ENCODE peak calls at places on chromosomes 5 and 9, in seven cellular contexts. One of them, this sample, is unnamed.
A peak's percentile ranks its signal among the peaks of the same experiment; 100 is the strongest.

GRCh38 chr9:95494416-95495371 is 22.1 kb downstream of the PTCH1 start:
- DNase-seq in cerebellar cortex: no peak
- DNase-seq in fibroblast of lung: peak; percentile 72
- DNase-seq in posterior cingulate gyrus: peak; percentile 94
- DNase-seq in activated naive CD4-positive, alpha-beta T cell treated with anti-CD3 and anti-CD28 coated beads, Interleukin-2, amount 50 U/mL, for 72 hours: peak; percentile 76
- DNase-seq in DMS153: peak; percentile 86
- DNase-seq in hepatic stellate cell: no peak
- DNase-seq in this sample: peak; percentile 36

GRCh38 chr9:38677660-38678303 is 42.2 kb downstream of the FAM240B start:
- DNase-seq in cerebellar cortex: no peak
- DNase-seq in fibroblast of lung: no peak
- DNase-seq in posterior cingulate gyrus: no peak
- DNase-seq in activated naive CD4-positive, alpha-beta T cell treated with anti-CD3 and anti-CD28 coated beads, Interleukin-2, amount 50 U/mL, for 72 hours: no peak
- DNase-seq in DMS153: no peak
- DNase-seq in hepatic stellate cell: no peak
- DNase-seq in this sample: no peak

GRCh38 chr5:108122701-108123100 is 259.2 kb downstream of the FBXL17 start:
- DNase-seq in cerebellar cortex: no peak
- DNase-seq in fibroblast of lung: no peak
- DNase-seq in posterior cingulate gyrus: no peak
- DNase-seq in activated naive CD4-positive, alpha-beta T cell treated with anti-CD3 and anti-CD28 coated beads, Interleukin-2, amount 50 U/mL, for 72 hours: no peak
- DNase-seq in DMS153: no peak
- DNase-seq in hepatic stellate cell: no peak
- DNase-seq in this sample: no peak

GRCh38 chr5:64074533-64074932 is 91.1 kb upstream of the RNF180 start:
- DNase-seq in cerebellar cortex: peak; percentile 19
- DNase-seq in fibroblast of lung: peak; percentile 18
- DNase-seq in posterior cingulate gyrus: no peak
- DNase-seq in activated naive CD4-positive, alpha-beta T cell treated with anti-CD3 and anti-CD28 coated beads, Interleukin-2, amount 50 U/mL, for 72 hours: peak; percentile 4
- DNase-seq in DMS153: peak; percentile 1
- DNase-seq in hepatic stellate cell: peak; percentile 12
- DNase-seq in this sample: no peak

GRCh38 chr9:129280236-129281231 is 102.5 kb upstream of the IER5L start:
- DNase-seq in cerebellar cortex: peak; percentile 61
- DNase-seq in fibroblast of lung: no peak
- DNase-seq in posterior cingulate gyrus: peak; percentile 89
- DNase-seq in activated naive CD4-positive, alpha-beta T cell treated with anti-CD3 and anti-CD28 coated beads, Interleukin-2, amount 50 U/mL, for 72 hours: no peak
- DNase-seq in DMS153: no peak
- DNase-seq in hepatic stellate cell: no peak
- DNase-seq in this sample: no peak

GRCh38 chr9:70120834-70121510 is 77.3 kb downstream of the MAMDC2 start:
- DNase-seq in cerebellar cortex: no peak
- DNase-seq in fibroblast of lung: peak; percentile 99
- DNase-seq in posterior cingulate gyrus: peak; percentile 87
- DNase-seq in activated naive CD4-positive, alpha-beta T cell treated with anti-CD3 and anti-CD28 coated beads, Interleukin-2, amount 50 U/mL, for 72 hours: no peak
- DNase-seq in DMS153: no peak
- DNase-seq in hepatic stellate cell: peak; percentile 63
- DNase-seq in this sample: no peak

GRCh38 chr9:125241000-125241862 is at the start of gene HSPA5:
- DNase-seq in cerebellar cortex: peak; percentile 100
- DNase-seq in fibroblast of lung: peak; percentile 100
- DNase-seq in posterior cingulate gyrus: peak; percentile 100
- DNase-seq in activated naive CD4-positive, alpha-beta T cell treated with anti-CD3 and anti-CD28 coated beads, Interleukin-2, amount 50 U/mL, for 72 hours: peak; percentile 97
- DNase-seq in DMS153: peak; percentile 99
- DNase-seq in hepatic stellate cell: peak; percentile 98
- DNase-seq in this sample: peak; percentile 98

GRCh38 chr5:93585753-93586385 is 2.8 kb downstream of the NR2F1 start:
- DNase-seq in cerebellar cortex: peak; percentile 70
- DNase-seq in fibroblast of lung: peak; percentile 62
- DNase-seq in posterior cingulate gyrus: peak; percentile 78
- DNase-seq in activated naive CD4-positive, alpha-beta T cell treated with anti-CD3 and anti-CD28 coated beads, Interleukin-2, amount 50 U/mL, for 72 hours: no peak
- DNase-seq in DMS153: no peak
- DNase-seq in hepatic stellate cell: no peak
- DNase-seq in this sample: no peak

GRCh38 chr9:9133526-9133925 is 1333.9 kb upstream of the DMAC1 start:
- DNase-seq in cerebellar cortex: no peak
- DNase-seq in fibroblast of lung: no peak
- DNase-seq in posterior cingulate gyrus: no peak
- DNase-seq in activated naive CD4-positive, alpha-beta T cell treated with anti-CD3 and anti-CD28 coated beads, Interleukin-2, amount 50 U/mL, for 72 hours: no peak
- DNase-seq in DMS153: no peak
- DNase-seq in hepatic stellate cell: no peak
- DNase-seq in this sample: no peak

GRCh38 chr9:13863112-13863511 is 450.8 kb downstream of the NFIB start:
- DNase-seq in cerebellar cortex: peak; percentile 3
- DNase-seq in fibroblast of lung: peak; percentile 54
- DNase-seq in posterior cingulate gyrus: peak; percentile 86
- DNase-seq in activated naive CD4-positive, alpha-beta T cell treated with anti-CD3 and anti-CD28 coated beads, Interleukin-2, amount 50 U/mL, for 72 hours: no peak
- DNase-seq in DMS153: no peak
- DNase-seq in hepatic stellate cell: no peak
- DNase-seq in this sample: no peak

GRCh38 chr9:92292338-92293074 is 991 bp downstream of the IARS1 start:
- DNase-seq in cerebellar cortex: no peak
- DNase-seq in fibroblast of lung: peak; percentile 25
- DNase-seq in posterior cingulate gyrus: no peak
- DNase-seq in activated naive CD4-positive, alpha-beta T cell treated with anti-CD3 and anti-CD28 coated beads, Interleukin-2, amount 50 U/mL, for 72 hours: no peak
- DNase-seq in DMS153: no peak
- DNase-seq in hepatic stellate cell: peak; percentile 2
- DNase-seq in this sample: no peak

GRCh38 chr9:20319641-20320337 is 302.5 kb downstream of the MLLT3 start:
- DNase-seq in cerebellar cortex: no peak
- DNase-seq in fibroblast of lung: peak; percentile 96
- DNase-seq in posterior cingulate gyrus: no peak
- DNase-seq in activated naive CD4-positive, alpha-beta T cell treated with anti-CD3 and anti-CD28 coated beads, Interleukin-2, amount 50 U/mL, for 72 hours: peak; percentile 33
- DNase-seq in DMS153: peak; percentile 78
- DNase-seq in hepatic stellate cell: no peak
- DNase-seq in this sample: peak; percentile 24

GRCh38 chr5:139787568-139788293 is 7.9 kb upstream of the PSD2 start:
- DNase-seq in cerebellar cortex: peak; percentile 87
- DNase-seq in fibroblast of lung: peak; percentile 47
- DNase-seq in posterior cingulate gyrus: peak; percentile 99
- DNase-seq in activated naive CD4-positive, alpha-beta T cell treated with anti-CD3 and anti-CD28 coated beads, Interleukin-2, amount 50 U/mL, for 72 hours: peak; percentile 93
- DNase-seq in DMS153: peak; percentile 4
- DNase-seq in hepatic stellate cell: peak; percentile 95
- DNase-seq in this sample: peak; percentile 52

GRCh38 chr5:60779431-60779830 is 64.6 kb downstream of the ELOVL7 start:
- DNase-seq in cerebellar cortex: no peak
- DNase-seq in fibroblast of lung: peak; percentile 25
- DNase-seq in posterior cingulate gyrus: no peak
- DNase-seq in activated naive CD4-positive, alpha-beta T cell treated with anti-CD3 and anti-CD28 coated beads, Interleukin-2, amount 50 U/mL, for 72 hours: no peak
- DNase-seq in DMS153: no peak
- DNase-seq in hepatic stellate cell: no peak
- DNase-seq in this sample: no peak

GRCh38 chr5:96601811-96602244 is 60.3 kb upstream of the CAST start:
- DNase-seq in cerebellar cortex: peak; percentile 73
- DNase-seq in fibroblast of lung: peak; percentile 49
- DNase-seq in posterior cingulate gyrus: no peak
- DNase-seq in activated naive CD4-positive, alpha-beta T cell treated with anti-CD3 and anti-CD28 coated beads, Interleukin-2, amount 50 U/mL, for 72 hours: peak; percentile 71
- DNase-seq in DMS153: peak; percentile 23
- DNase-seq in hepatic stellate cell: peak; percentile 56
- DNase-seq in this sample: no peak

GRCh38 chr9:115444941-115445340 is 327.0 kb upstream of the TNC start:
- DNase-seq in cerebellar cortex: no peak
- DNase-seq in fibroblast of lung: peak; percentile 6
- DNase-seq in posterior cingulate gyrus: no peak
- DNase-seq in activated naive CD4-positive, alpha-beta T cell treated with anti-CD3 and anti-CD28 coated beads, Interleukin-2, amount 50 U/mL, for 72 hours: no peak
- DNase-seq in DMS153: no peak
- DNase-seq in hepatic stellate cell: no peak
- DNase-seq in this sample: no peak

GRCh38 chr9:128192601-128193371 is 1.4 kb upstream of the CIZ1 start:
- DNase-seq in cerebellar cortex: peak; percentile 89
- DNase-seq in fibroblast of lung: peak; percentile 84
- DNase-seq in posterior cingulate gyrus: peak; percentile 94
- DNase-seq in activated naive CD4-positive, alpha-beta T cell treated with anti-CD3 and anti-CD28 coated beads, Interleukin-2, amount 50 U/mL, for 72 hours: peak; percentile 80
- DNase-seq in DMS153: peak; percentile 90
- DNase-seq in hepatic stellate cell: peak; percentile 64
- DNase-seq in this sample: no peak

GRCh38 chr9:137250329-137251193 is 525 bp upstream of the STPG3 start:
- DNase-seq in cerebellar cortex: no peak
- DNase-seq in fibroblast of lung: no peak
- DNase-seq in posterior cingulate gyrus: no peak
- DNase-seq in activated naive CD4-positive, alpha-beta T cell treated with anti-CD3 and anti-CD28 coated beads, Interleukin-2, amount 50 U/mL, for 72 hours: no peak
- DNase-seq in DMS153: no peak
- DNase-seq in hepatic stellate cell: no peak
- DNase-seq in this sample: no peak

GRCh38 chr9:119157196-119157595 is 212.0 kb downstream of the BRINP1 start:
- DNase-seq in cerebellar cortex: no peak
- DNase-seq in fibroblast of lung: peak; percentile 57
- DNase-seq in posterior cingulate gyrus: no peak
- DNase-seq in activated naive CD4-positive, alpha-beta T cell treated with anti-CD3 and anti-CD28 coated beads, Interleukin-2, amount 50 U/mL, for 72 hours: no peak
- DNase-seq in DMS153: no peak
- DNase-seq in hepatic stellate cell: no peak
- DNase-seq in this sample: no peak

GRCh38 chr5:143349127-143349526 is 54.4 kb downstream of the NR3C1 start:
- DNase-seq in cerebellar cortex: no peak
- DNase-seq in fibroblast of lung: peak; percentile 22
- DNase-seq in posterior cingulate gyrus: no peak
- DNase-seq in activated naive CD4-positive, alpha-beta T cell treated with anti-CD3 and anti-CD28 coated beads, Interleukin-2, amount 50 U/mL, for 72 hours: no peak
- DNase-seq in DMS153: no peak
- DNase-seq in hepatic stellate cell: no peak
- DNase-seq in this sample: no peak

GRCh38 chr5:177369050-177369912 is 11.6 kb downstream of the RGS14 start:
- DNase-seq in cerebellar cortex: peak; percentile 59
- DNase-seq in fibroblast of lung: no peak
- DNase-seq in posterior cingulate gyrus: peak; percentile 86
- DNase-seq in activated naive CD4-positive, alpha-beta T cell treated with anti-CD3 and anti-CD28 coated beads, Interleukin-2, amount 50 U/mL, for 72 hours: no peak
- DNase-seq in DMS153: no peak
- DNase-seq in hepatic stellate cell: peak; percentile 78
- DNase-seq in this sample: no peak

GRCh38 chr9:131111854-131112311 is 13.5 kb upstream of the NUP214 start:
- DNase-seq in cerebellar cortex: no peak
- DNase-seq in fibroblast of lung: no peak
- DNase-seq in posterior cingulate gyrus: peak; percentile 99
- DNase-seq in activated naive CD4-positive, alpha-beta T cell treated with anti-CD3 and anti-CD28 coated beads, Interleukin-2, amount 50 U/mL, for 72 hours: no peak
- DNase-seq in DMS153: no peak
- DNase-seq in hepatic stellate cell: no peak
- DNase-seq in this sample: no peak

GRCh38 chr5:91641730-91642350 is 258.7 kb upstream of the ARRDC3 start:
- DNase-seq in cerebellar cortex: peak; percentile 51
- DNase-seq in fibroblast of lung: peak; percentile 36
- DNase-seq in posterior cingulate gyrus: no peak
- DNase-seq in activated naive CD4-positive, alpha-beta T cell treated with anti-CD3 and anti-CD28 coated beads, Interleukin-2, amount 50 U/mL, for 72 hours: no peak
- DNase-seq in DMS153: no peak
- DNase-seq in hepatic stellate cell: no peak
- DNase-seq in this sample: no peak

GRCh38 chr9:89928106-89928505 is 323.3 kb downstream of the GADD45G start:
- DNase-seq in cerebellar cortex: no peak
- DNase-seq in fibroblast of lung: no peak
- DNase-seq in posterior cingulate gyrus: peak; percentile 36
- DNase-seq in activated naive CD4-positive, alpha-beta T cell treated with anti-CD3 and anti-CD28 coated beads, Interleukin-2, amount 50 U/mL, for 72 hours: no peak
- DNase-seq in DMS153: no peak
- DNase-seq in hepatic stellate cell: no peak
- DNase-seq in this sample: no peak

GRCh38 chr5:180119031-180119885 is 47.7 kb upstream of the RNF130 start:
- DNase-seq in cerebellar cortex: no peak
- DNase-seq in fibroblast of lung: no peak
- DNase-seq in posterior cingulate gyrus: peak; percentile 71
- DNase-seq in activated naive CD4-positive, alpha-beta T cell treated with anti-CD3 and anti-CD28 coated beads, Interleukin-2, amount 50 U/mL, for 72 hours: no peak
- DNase-seq in DMS153: no peak
- DNase-seq in hepatic stellate cell: no peak
- DNase-seq in this sample: no peak

GRCh38 chr5:168881427-168882149 is 302.4 kb upstream of the PANK3 start:
- DNase-seq in cerebellar cortex: no peak
- DNase-seq in fibroblast of lung: no peak
- DNase-seq in posterior cingulate gyrus: no peak
- DNase-seq in activated naive CD4-positive, alpha-beta T cell treated with anti-CD3 and anti-CD28 coated beads, Interleukin-2, amount 50 U/mL, for 72 hours: no peak
- DNase-seq in DMS153: no peak
- DNase-seq in hepatic stellate cell: no peak
- DNase-seq in this sample: no peak

GRCh38 chr5:141421489-141421855 is 621 bp downstream of the PCDHGA11 start:
- DNase-seq in cerebellar cortex: no peak
- DNase-seq in fibroblast of lung: no peak
- DNase-seq in posterior cingulate gyrus: no peak
- DNase-seq in activated naive CD4-positive, alpha-beta T cell treated with anti-CD3 and anti-CD28 coated beads, Interleukin-2, amount 50 U/mL, for 72 hours: no peak
- DNase-seq in DMS153: no peak
- DNase-seq in hepatic stellate cell: no peak
- DNase-seq in this sample: no peak

GRCh38 chr5:163653526-163653925 is 148.1 kb downstream of the MAT2B start:
- DNase-seq in cerebellar cortex: no peak
- DNase-seq in fibroblast of lung: no peak
- DNase-seq in posterior cingulate gyrus: no peak
- DNase-seq in activated naive CD4-positive, alpha-beta T cell treated with anti-CD3 and anti-CD28 coated beads, Interleukin-2, amount 50 U/mL, for 72 hours: no peak
- DNase-seq in DMS153: no peak
- DNase-seq in hepatic stellate cell: no peak
- DNase-seq in this sample: no peak

GRCh38 chr5:10352404-10353240 is 873 bp upstream of the MARCHF6 start:
- DNase-seq in cerebellar cortex: no peak
- DNase-seq in fibroblast of lung: peak; percentile 73
- DNase-seq in posterior cingulate gyrus: no peak
- DNase-seq in activated naive CD4-positive, alpha-beta T cell treated with anti-CD3 and anti-CD28 coated beads, Interleukin-2, amount 50 U/mL, for 72 hours: no peak
- DNase-seq in DMS153: no peak
- DNase-seq in hepatic stellate cell: no peak
- DNase-seq in this sample: no peak

GRCh38 chr5:126138475-126139005 is 284.7 kb upstream of the GRAMD2B start:
- DNase-seq in cerebellar cortex: peak; percentile 22
- DNase-seq in fibroblast of lung: peak; percentile 74
- DNase-seq in posterior cingulate gyrus: no peak
- DNase-seq in activated naive CD4-positive, alpha-beta T cell treated with anti-CD3 and anti-CD28 coated beads, Interleukin-2, amount 50 U/mL, for 72 hours: no peak
- DNase-seq in DMS153: no peak
- DNase-seq in hepatic stellate cell: peak; percentile 2
- DNase-seq in this sample: no peak

GRCh38 chr5:34998058-34998789 is 49.5 kb downstream of the AGXT2 start:
- DNase-seq in cerebellar cortex: peak; percentile 33
- DNase-seq in fibroblast of lung: peak; percentile 58
- DNase-seq in posterior cingulate gyrus: no peak
- DNase-seq in activated naive CD4-positive, alpha-beta T cell treated with anti-CD3 and anti-CD28 coated beads, Interleukin-2, amount 50 U/mL, for 72 hours: no peak
- DNase-seq in DMS153: no peak
- DNase-seq in hepatic stellate cell: no peak
- DNase-seq in this sample: no peak

GRCh38 chr9:93205045-93205768 is 21.3 kb downstream of the WNK2 start:
- DNase-seq in cerebellar cortex: peak; percentile 46
- DNase-seq in fibroblast of lung: peak; percentile 21
- DNase-seq in posterior cingulate gyrus: peak; percentile 95
- DNase-seq in activated naive CD4-positive, alpha-beta T cell treated with anti-CD3 and anti-CD28 coated beads, Interleukin-2, amount 50 U/mL, for 72 hours: no peak
- DNase-seq in DMS153: no peak
- DNase-seq in hepatic stellate cell: peak; percentile 66
- DNase-seq in this sample: peak; percentile 20

GRCh38 chr9:81529556-81530193 is 159.7 kb downstream of the TLE1 start:
- DNase-seq in cerebellar cortex: no peak
- DNase-seq in fibroblast of lung: peak; percentile 68
- DNase-seq in posterior cingulate gyrus: no peak
- DNase-seq in activated naive CD4-positive, alpha-beta T cell treated with anti-CD3 and anti-CD28 coated beads, Interleukin-2, amount 50 U/mL, for 72 hours: no peak
- DNase-seq in DMS153: no peak
- DNase-seq in hepatic stellate cell: no peak
- DNase-seq in this sample: no peak